ENCODE peak calls at places on chromosomes 2 and 18, in five cellular contexts. One of them, this sample, is unnamed.

GRCh38 chr18:13614318-13614643 is 112.1 kb downstream of the FAM210A start:
- DNase-seq in NCI-H1092: no peak
- DNase-seq in NCI-H1105: no peak
- DNase-seq in left ventricle myocardium superior: no peak
- DNase-seq in coronary artery: no peak
- DNase-seq in this sample: no peak

GRCh38 chr2:216495656-216496055 is 3.0 kb upstream of the RPL37A start:
- DNase-seq in NCI-H1092: no peak
- DNase-seq in NCI-H1105: no peak
- DNase-seq in left ventricle myocardium superior: no peak
- DNase-seq in coronary artery: peak
- DNase-seq in this sample: no peak

GRCh38 chr2:164542584-164543021 is 78.7 kb downstream of the GRB14 start:
- DNase-seq in NCI-H1092: peak
- DNase-seq in NCI-H1105: peak
- DNase-seq in left ventricle myocardium superior: no peak
- DNase-seq in coronary artery: no peak
- DNase-seq in this sample: no peak

GRCh38 chr2:105873721-105874120 is 129.0 kb downstream of the NCK2 start:
- DNase-seq in NCI-H1092: no peak
- DNase-seq in NCI-H1105: no peak
- DNase-seq in left ventricle myocardium superior: no peak
- DNase-seq in coronary artery: peak
- DNase-seq in this sample: no peak

GRCh38 chr2:237074211-237074993 is 11.3 kb upstream of the COPS8 start:
- DNase-seq in NCI-H1092: no peak
- DNase-seq in NCI-H1105: no peak
- DNase-seq in left ventricle myocardium superior: no peak
- DNase-seq in coronary artery: no peak
- DNase-seq in this sample: no peak

GRCh38 chr2:157077753-157078152 is 179.8 kb upstream of the GALNT5 start:
- DNase-seq in NCI-H1092: no peak
- DNase-seq in NCI-H1105: no peak
- DNase-seq in left ventricle myocardium superior: no peak
- DNase-seq in coronary artery: no peak
- DNase-seq in this sample: no peak

GRCh38 chr18:50240083-50240563 is 26.2 kb downstream of the CFAP53 start:
- DNase-seq in NCI-H1092: no peak
- DNase-seq in NCI-H1105: no peak
- DNase-seq in left ventricle myocardium superior: no peak
- DNase-seq in coronary artery: no peak
- DNase-seq in this sample: no peak

GRCh38 chr2:95077893-95078603 is 43.6 kb downstream of the MRPS5 start:
- DNase-seq in NCI-H1092: no peak
- DNase-seq in NCI-H1105: no peak
- DNase-seq in left ventricle myocardium superior: no peak
- DNase-seq in coronary artery: no peak
- DNase-seq in this sample: no peak

GRCh38 chr2:230268606-230269222 is 43.2 kb downstream of the SP140 start:
- DNase-seq in NCI-H1092: no peak
- DNase-seq in NCI-H1105: no peak
- DNase-seq in left ventricle myocardium superior: no peak
- DNase-seq in coronary artery: no peak
- DNase-seq in this sample: no peak

GRCh38 chr2:32711219-32711618 is 83.4 kb downstream of the TTC27 start:
- DNase-seq in NCI-H1092: no peak
- DNase-seq in NCI-H1105: no peak
- DNase-seq in left ventricle myocardium superior: no peak
- DNase-seq in coronary artery: no peak
- DNase-seq in this sample: no peak

GRCh38 chr18:66342577-66342976 is 261.3 kb downstream of the CDH19 start:
- DNase-seq in NCI-H1092: no peak
- DNase-seq in NCI-H1105: no peak
- DNase-seq in left ventricle myocardium superior: no peak
- DNase-seq in coronary artery: no peak
- DNase-seq in this sample: no peak

This sample was measured in psoas muscle.